ENCODE peak calls at places on chromosomes 2 and 18, in four cellular contexts. One of them, this sample, is unnamed.

GRCh38 chr2:26691881-26692813 is at the start of gene KCNK3:
- DNase-seq in brain microvascular endothelial cell: no peak
- DNase-seq in colonic mucosa: peak
- DNase-seq in Peyer's patch: no peak
- DNase-seq in this sample: no peak

GRCh38 chr18:22676423-22676822 is 256.7 kb upstream of the RBBP8 start:
- DNase-seq in brain microvascular endothelial cell: no peak
- DNase-seq in colonic mucosa: no peak
- DNase-seq in Peyer's patch: no peak
- DNase-seq in this sample: no peak

GRCh38 chr18:58338961-58339722 is 289.7 kb downstream of the ALPK2 start:
- DNase-seq in brain microvascular endothelial cell: no peak
- DNase-seq in colonic mucosa: no peak
- DNase-seq in Peyer's patch: no peak
- DNase-seq in this sample: no peak

GRCh38 chr2:12202301-12202700 is 455.9 kb downstream of the LPIN1 start:
- DNase-seq in brain microvascular endothelial cell: peak
- DNase-seq in colonic mucosa: no peak
- DNase-seq in Peyer's patch: no peak
- DNase-seq in this sample: no peak

GRCh38 chr18:53004798-53005197 is 664.8 kb downstream of the DCC start:
- DNase-seq in brain microvascular endothelial cell: no peak
- DNase-seq in colonic mucosa: no peak
- DNase-seq in Peyer's patch: no peak
- DNase-seq in this sample: no peak

GRCh38 chr2:167491788-167492187 is 603.5 kb downstream of the XIRP2 start:
- DNase-seq in brain microvascular endothelial cell: no peak
- DNase-seq in colonic mucosa: no peak
- DNase-seq in Peyer's patch: no peak
- DNase-seq in this sample: no peak

GRCh38 chr2:167833294-167833693 is 414.1 kb downstream of the STK39 start:
- DNase-seq in brain microvascular endothelial cell: no peak
- DNase-seq in colonic mucosa: no peak
- DNase-seq in Peyer's patch: no peak
- DNase-seq in this sample: no peak

GRCh38 chr18:9069482-9070059 is 32.9 kb upstream of the NDUFV2 start:
- DNase-seq in brain microvascular endothelial cell: no peak
- DNase-seq in colonic mucosa: peak
- DNase-seq in Peyer's patch: no peak
- DNase-seq in this sample: no peak

GRCh38 chr2:112623913-112624777 is 21.6 kb upstream of the SLC20A1 start:
- DNase-seq in brain microvascular endothelial cell: peak
- DNase-seq in colonic mucosa: peak
- DNase-seq in Peyer's patch: peak
- DNase-seq in this sample: no peak
- H3K4me3 ChIP-seq in brain microvascular endothelial cell: no peak
- H3K4me3 ChIP-seq in colonic mucosa: no peak
- H3K4me3 ChIP-seq in Peyer's patch: no peak
- H3K4me3 ChIP-seq in this sample: no peak

GRCh38 chr2:215845839-215846586 is 167.3 kb downstream of the MREG start:
- DNase-seq in brain microvascular endothelial cell: no peak
- DNase-seq in colonic mucosa: no peak
- DNase-seq in Peyer's patch: no peak
- DNase-seq in this sample: no peak
- H3K4me3 ChIP-seq in brain microvascular endothelial cell: no peak
- H3K4me3 ChIP-seq in colonic mucosa: no peak
- H3K4me3 ChIP-seq in Peyer's patch: no peak
- H3K4me3 ChIP-seq in this sample: no peak

DNA sequence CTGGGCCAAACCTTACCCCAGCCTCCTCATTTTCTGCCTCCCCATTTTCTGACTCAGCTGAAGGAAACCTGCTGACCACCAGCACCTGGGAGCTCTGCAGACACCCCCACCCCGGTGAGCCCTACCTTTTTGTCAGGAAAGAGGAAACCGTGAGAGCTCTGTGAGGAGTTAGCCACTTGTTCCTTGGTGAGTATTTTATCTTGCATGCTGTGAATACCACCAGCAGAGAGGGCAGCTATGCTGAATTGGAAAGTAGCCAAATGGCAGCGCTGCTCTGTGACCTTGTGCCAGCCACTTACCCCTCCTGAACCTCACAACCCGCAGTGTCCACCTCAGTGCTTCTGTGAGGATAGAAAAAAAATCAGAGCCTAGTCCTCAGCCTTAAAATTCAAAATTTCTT is 2.5 kb downstream of the MPPE1 start:
- DNase-seq in brain microvascular endothelial cell: no peak
- DNase-seq in colonic mucosa: no peak
- DNase-seq in Peyer's patch: no peak
- DNase-seq in this sample: no peak
- H3K4me3 ChIP-seq in brain microvascular endothelial cell: no peak
- H3K4me3 ChIP-seq in colonic mucosa: no peak
- H3K4me3 ChIP-seq in Peyer's patch: no peak
- H3K4me3 ChIP-seq in this sample: no peak

GRCh38 chr2:222651721-222652420 is 4.0 kb downstream of the FARSB start:
- DNase-seq in brain microvascular endothelial cell: no peak
- DNase-seq in colonic mucosa: no peak
- DNase-seq in Peyer's patch: no peak
- DNase-seq in this sample: no peak

GRCh38 chr2:222649801-222650200 is 6.1 kb downstream of the FARSB start:
- DNase-seq in brain microvascular endothelial cell: no peak
- DNase-seq in colonic mucosa: no peak
- DNase-seq in Peyer's patch: no peak
- DNase-seq in this sample: no peak

GRCh38 chr2:222655406-222655747 is 515 bp downstream of the FARSB start:
- DNase-seq in brain microvascular endothelial cell: peak
- DNase-seq in colonic mucosa: no peak
- DNase-seq in Peyer's patch: no peak
- DNase-seq in this sample: no peak

GRCh38 chr2:222653280-222653679 is 2.6 kb downstream of the FARSB start:
- DNase-seq in brain microvascular endothelial cell: no peak
- DNase-seq in colonic mucosa: no peak
- DNase-seq in Peyer's patch: no peak
- DNase-seq in this sample: no peak

GRCh38 chr2:222652856-222653255 is 3.0 kb downstream of the FARSB start:
- DNase-seq in brain microvascular endothelial cell: no peak
- DNase-seq in colonic mucosa: no peak
- DNase-seq in Peyer's patch: no peak
- DNase-seq in this sample: no peak
- H3K4me3 ChIP-seq in brain microvascular endothelial cell: no peak
- H3K4me3 ChIP-seq in colonic mucosa: no peak
- H3K4me3 ChIP-seq in Peyer's patch: no peak
- H3K4me3 ChIP-seq in this sample: no peak

GRCh38 chr18:47931707-47932103 is 1.2 kb upstream of the SMAD2 start:
- DNase-seq in brain microvascular endothelial cell: no peak
- DNase-seq in colonic mucosa: peak
- DNase-seq in Peyer's patch: peak
- DNase-seq in this sample: no peak

GRCh38 chr18:47930086-47930843 is at the start of gene SMAD2:
- DNase-seq in brain microvascular endothelial cell: peak
- DNase-seq in colonic mucosa: peak
- DNase-seq in Peyer's patch: peak
- DNase-seq in this sample: no peak

GRCh38 chr18:47932603-47933002 is 2.1 kb upstream of the SMAD2 start:
- DNase-seq in brain microvascular endothelial cell: no peak
- DNase-seq in colonic mucosa: no peak
- DNase-seq in Peyer's patch: no peak
- DNase-seq in this sample: no peak

GRCh38 chr18:47930844-47931706 is 616 bp upstream of the SMAD2 start:
- DNase-seq in brain microvascular endothelial cell: peak
- DNase-seq in colonic mucosa: peak
- DNase-seq in Peyer's patch: peak
- DNase-seq in this sample: peak

GRCh38 chr18:47932170-47932569 is 1.7 kb upstream of the SMAD2 start:
- DNase-seq in brain microvascular endothelial cell: no peak
- DNase-seq in colonic mucosa: no peak
- DNase-seq in Peyer's patch: no peak
- DNase-seq in this sample: no peak
- H3K4me3 ChIP-seq in brain microvascular endothelial cell: no peak
- H3K4me3 ChIP-seq in colonic mucosa: no peak
- H3K4me3 ChIP-seq in Peyer's patch: no peak
- H3K4me3 ChIP-seq in this sample: no peak

GRCh38 chr18:7201096-7201495 is 29.8 kb upstream of the LRRC30 start:
- DNase-seq in brain microvascular endothelial cell: no peak
- DNase-seq in colonic mucosa: no peak
- DNase-seq in Peyer's patch: no peak
- DNase-seq in this sample: no peak
- H3K4me3 ChIP-seq in brain microvascular endothelial cell: no peak
- H3K4me3 ChIP-seq in colonic mucosa: no peak
- H3K4me3 ChIP-seq in Peyer's patch: no peak
- H3K4me3 ChIP-seq in this sample: no peak

GRCh38 chr2:72147303-72147970 is at the start of gene CYP26B1:
- DNase-seq in brain microvascular endothelial cell: no peak
- DNase-seq in colonic mucosa: no peak
- DNase-seq in Peyer's patch: peak
- DNase-seq in this sample: no peak

GRCh38 chr2:72147971-72148369 is 308 bp upstream of the CYP26B1 start:
- DNase-seq in brain microvascular endothelial cell: no peak
- DNase-seq in colonic mucosa: no peak
- DNase-seq in Peyer's patch: no peak
- DNase-seq in this sample: no peak

GRCh38 chr2:72145658-72146329 is 1.9 kb downstream of the CYP26B1 start:
- DNase-seq in brain microvascular endothelial cell: no peak
- DNase-seq in colonic mucosa: no peak
- DNase-seq in Peyer's patch: peak
- DNase-seq in this sample: no peak

GRCh38 chr2:72144746-72145657 is 2.7 kb downstream of the CYP26B1 start:
- DNase-seq in brain microvascular endothelial cell: no peak
- DNase-seq in colonic mucosa: peak
- DNase-seq in Peyer's patch: peak
- DNase-seq in this sample: no peak

GRCh38 chr2:72146357-72147302 is 1.0 kb downstream of the CYP26B1 start:
- DNase-seq in brain microvascular endothelial cell: no peak
- DNase-seq in colonic mucosa: no peak
- DNase-seq in Peyer's patch: peak
- DNase-seq in this sample: no peak
- H3K4me3 ChIP-seq in brain microvascular endothelial cell: no peak
- H3K4me3 ChIP-seq in colonic mucosa: peak
- H3K4me3 ChIP-seq in Peyer's patch: no peak
- H3K4me3 ChIP-seq in this sample: no peak